ENCODE peak calls at places on chromosomes 2 and 18, in five cellular contexts. M is B cell; Q is stimulated activated CD8-positive, alpha-beta memory T cell treated with anti-CD3 and anti-CD28 coated beads, Interleukin-15, amount 100 ng/mL, for 24 hours; V is effector CD4-positive, alpha-beta T cell; H is Caki2. K is an unnamed sample.

GRCh38 chr2:4937550-4937949 is 754.6 kb upstream of the SOX11 start:
- DNase-seq in M (no peak), Q (no peak), V (no peak), H (no peak), K (no peak)

GRCh38 chr2:47058061-47058931 is 96.8 kb downstream of the STPG4 start:
- DNase-seq in M (no peak), Q (no peak), V (no peak), H (no peak), K (no peak)

GRCh38 chr18:59988098-59988706 is 88.4 kb downstream of the PMAIP1 start:
- DNase-seq in M (peak; percentile 46), Q (no peak), V (peak; percentile 36), H (no peak), K (peak; percentile 21)

GRCh38 chr2:112182581-112183034 is 44.4 kb downstream of the FBLN7 start:
- DNase-seq in M (no peak), Q (no peak), V (peak; percentile 54), H (no peak), K (no peak)

GRCh38 chr2:214035091-214035852 is 375.6 kb upstream of the VWC2L start:
- DNase-seq in M (no peak), Q (no peak), V (no peak), H (no peak), K (no peak)

GRCh38 chr2:65070856-65071255 is 14.6 kb downstream of the CEP68 start:
- DNase-seq in M (no peak), Q (no peak), V (no peak), H (no peak), K (no peak)

GRCh38 chr18:26894006-26894405 is 28.5 kb upstream of the AQP4 start:
- DNase-seq in M (no peak), Q (no peak), V (no peak), H (no peak), K (no peak)

GRCh38 chr2:173350383-173350782 is 4.3 kb upstream of the CDCA7 start:
- DNase-seq in M (no peak), Q (no peak), V (no peak), H (no peak), K (no peak)

GRCh38 chr18:13394794-13395193 is 176.2 kb downstream of the LDLRAD4 start:
- DNase-seq in M (no peak), Q (no peak), V (no peak), H (no peak), K (no peak)

GRCh38 chr2:99481941-99482340 is 7.9 kb downstream of the REV1 start:
- DNase-seq in M (no peak), Q (no peak), V (no peak), H (no peak), K (no peak)

GRCh38 chr2:234288974-234289455 is 207.9 kb downstream of the ARL4C start:
- DNase-seq in M (peak; percentile 40), Q (peak; percentile 31), V (peak; percentile 58), H (no peak), K (peak; percentile 25)

GRCh38 chr2:9473308-9473984 is 905 bp upstream of the IAH1 start:
- DNase-seq in M (peak; percentile 56), Q (no peak), V (no peak), H (no peak), K (peak; percentile 15)

GRCh38 chr2:43764086-43764710 is 9.6 kb upstream of the DYNC2LI1 start:
- DNase-seq in M (no peak), Q (no peak), V (no peak), H (no peak), K (no peak)

GRCh38 chr2:109188924-109189323 is 59.9 kb downstream of the SH3RF3 start:
- DNase-seq in M (no peak), Q (no peak), V (no peak), H (no peak), K (no peak)

GRCh38 chr18:635171-635570 is 22.3 kb upstream of the TYMS start:
- DNase-seq in M (no peak), Q (no peak), V (no peak), H (no peak), K (no peak)

GRCh38 chr2:85994421-85994777 is 105.6 kb upstream of the ST3GAL5 start:
- DNase-seq in M (no peak), Q (no peak), V (no peak), H (no peak), K (no peak)

GRCh38 chr18:36398419-36398818 is 100.9 kb downstream of the FHOD3 start:
- DNase-seq in M (no peak), Q (no peak), V (no peak), H (no peak), K (no peak)

GRCh38 chr2:1854747-1855146 is 110.4 kb upstream of the PXDN start:
- DNase-seq in M (peak; percentile 68), Q (no peak), V (no peak), H (no peak), K (no peak)

GRCh38 chr18:27696148-27696547 is 480.8 kb downstream of the CDH2 start:
- DNase-seq in M (no peak), Q (no peak), V (no peak), H (no peak), K (no peak)

GRCh38 chr2:68807821-68808266 is 63.4 kb downstream of the BMP10 start:
- DNase-seq in M (no peak), Q (no peak), V (no peak), H (no peak), K (no peak)

GRCh38 chr18:51193621-51194287 is 3.7 kb downstream of the MEX3C start:
- DNase-seq in M (no peak), Q (no peak), V (no peak), H (no peak), K (no peak)

GRCh38 chr2:111106720-111107119 is 14.0 kb upstream of the BCL2L11 start:
- DNase-seq in M (no peak), Q (no peak), V (no peak), H (no peak), K (no peak)

GRCh38 chr18:62551972-62552513 is 29.2 kb downstream of the ZCCHC2 start:
- DNase-seq in M (no peak), Q (no peak), V (no peak), H (no peak), K (no peak)